ENCODE peak calls at places on chromosomes 16 and 17, in nine cellular contexts. One of them, this sample, is unnamed.
A peak's percentile ranks its signal among the peaks of the same experiment; 100 is the strongest.

GRCh38 chr17:77620282-77620681 is 338.2 kb upstream of the TNRC6C start:
- DNase-seq in ELR: no peak
- DNase-seq in Caco-2: no peak
- DNase-seq in NCI-H1694: no peak
- DNase-seq in HAP-1: no peak
- DNase-seq in KBM-7: no peak
- DNase-seq in progenitor cell of endocrine pancreas: no peak
- DNase-seq in T-helper 17 cell: no peak
- DNase-seq in fibroblast of pulmonary artery: no peak
- DNase-seq in this sample: no peak

GRCh38 chr17:57404807-57405485 is 148.6 kb downstream of the MSI2 start:
- DNase-seq in fibroblast of pulmonary artery: no peak
- DNase-seq in Caco-2: no peak
- DNase-seq in ELR: no peak
- DNase-seq in T-helper 17 cell: no peak
- DNase-seq in NCI-H1694: no peak
- DNase-seq in KBM-7: no peak
- DNase-seq in progenitor cell of endocrine pancreas: no peak
- DNase-seq in HAP-1: no peak
- DNase-seq in this sample: no peak

GRCh38 chr16:23082161-23082788 is 67.0 kb downstream of the USP31 start:
- DNase-seq in KBM-7: no peak
- DNase-seq in T-helper 17 cell: no peak
- DNase-seq in fibroblast of pulmonary artery: peak; percentile 16
- DNase-seq in Caco-2: peak; percentile 6
- DNase-seq in ELR: no peak
- DNase-seq in progenitor cell of endocrine pancreas: no peak
- DNase-seq in HAP-1: no peak
- DNase-seq in NCI-H1694: no peak
- DNase-seq in this sample: peak; percentile 22

GRCh38 chr17:9185688-9186289 is 164.5 kb downstream of the NTN1 start:
- DNase-seq in NCI-H1694: no peak
- DNase-seq in fibroblast of pulmonary artery: no peak
- DNase-seq in T-helper 17 cell: no peak
- DNase-seq in ELR: no peak
- DNase-seq in KBM-7: no peak
- DNase-seq in HAP-1: no peak
- DNase-seq in Caco-2: no peak
- DNase-seq in progenitor cell of endocrine pancreas: no peak
- DNase-seq in this sample: no peak

GRCh38 chr17:77882481-77883212 is 75.9 kb upstream of the TNRC6C start:
- DNase-seq in progenitor cell of endocrine pancreas: no peak
- DNase-seq in T-helper 17 cell: peak; percentile 86
- DNase-seq in KBM-7: no peak
- DNase-seq in Caco-2: no peak
- DNase-seq in HAP-1: no peak
- DNase-seq in NCI-H1694: peak; percentile 50
- DNase-seq in fibroblast of pulmonary artery: peak; percentile 90
- DNase-seq in ELR: peak; percentile 22
- DNase-seq in this sample: no peak

GRCh38 chr17:58382108-58382884 is 30.3 kb upstream of the SUPT4H1 start:
- DNase-seq in HAP-1: no peak
- DNase-seq in T-helper 17 cell: no peak
- DNase-seq in NCI-H1694: no peak
- DNase-seq in Caco-2: no peak
- DNase-seq in ELR: no peak
- DNase-seq in fibroblast of pulmonary artery: no peak
- DNase-seq in progenitor cell of endocrine pancreas: no peak
- DNase-seq in KBM-7: no peak
- DNase-seq in this sample: no peak

GRCh38 chr16:10920726-10921427 is 21.4 kb downstream of the DEXI start:
- DNase-seq in progenitor cell of endocrine pancreas: no peak
- DNase-seq in fibroblast of pulmonary artery: no peak
- DNase-seq in T-helper 17 cell: no peak
- DNase-seq in NCI-H1694: no peak
- DNase-seq in Caco-2: no peak
- DNase-seq in KBM-7: no peak
- DNase-seq in ELR: no peak
- DNase-seq in HAP-1: no peak
- DNase-seq in this sample: no peak

GRCh38 chr17:10177921-10178788 is 20.3 kb downstream of the GAS7 start:
- DNase-seq in Caco-2: no peak
- DNase-seq in HAP-1: no peak
- DNase-seq in T-helper 17 cell: no peak
- DNase-seq in KBM-7: peak; percentile 45
- DNase-seq in ELR: peak; percentile 80
- DNase-seq in progenitor cell of endocrine pancreas: no peak
- DNase-seq in NCI-H1694: no peak
- DNase-seq in fibroblast of pulmonary artery: peak; percentile 34
- DNase-seq in this sample: no peak

GRCh38 chr16:71900336-71900735 is 5.0 kb downstream of the IST1 start:
- DNase-seq in T-helper 17 cell: no peak
- DNase-seq in KBM-7: peak; percentile 81
- DNase-seq in HAP-1: no peak
- DNase-seq in progenitor cell of endocrine pancreas: no peak
- DNase-seq in fibroblast of pulmonary artery: peak; percentile 25
- DNase-seq in ELR: no peak
- DNase-seq in Caco-2: no peak
- DNase-seq in NCI-H1694: no peak
- DNase-seq in this sample: no peak

GRCh38 chr17:6435051-6435450 is at the start of gene AIPL1:
- DNase-seq in T-helper 17 cell: no peak
- DNase-seq in ELR: no peak
- DNase-seq in Caco-2: no peak
- DNase-seq in fibroblast of pulmonary artery: no peak
- DNase-seq in NCI-H1694: no peak
- DNase-seq in KBM-7: no peak
- DNase-seq in HAP-1: no peak
- DNase-seq in progenitor cell of endocrine pancreas: no peak
- DNase-seq in this sample: no peak

GRCh38 chr17:74123350-74123749 is 80.1 kb upstream of the RPL38 start:
- DNase-seq in fibroblast of pulmonary artery: no peak
- DNase-seq in ELR: no peak
- DNase-seq in NCI-H1694: no peak
- DNase-seq in KBM-7: no peak
- DNase-seq in HAP-1: no peak
- DNase-seq in T-helper 17 cell: no peak
- DNase-seq in Caco-2: no peak
- DNase-seq in progenitor cell of endocrine pancreas: no peak
- DNase-seq in this sample: no peak

GRCh38 chr17:71975331-71975801 is 145.5 kb upstream of the SOX9 start:
- DNase-seq in Caco-2: no peak
- DNase-seq in ELR: peak; percentile 69
- DNase-seq in progenitor cell of endocrine pancreas: no peak
- DNase-seq in KBM-7: no peak
- DNase-seq in HAP-1: no peak
- DNase-seq in fibroblast of pulmonary artery: peak; percentile 44
- DNase-seq in NCI-H1694: no peak
- DNase-seq in T-helper 17 cell: no peak
- DNase-seq in this sample: no peak

GRCh38 chr17:50665838-50666237 is 31.2 kb downstream of the ABCC3 start:
- DNase-seq in HAP-1: no peak
- DNase-seq in ELR: no peak
- DNase-seq in progenitor cell of endocrine pancreas: no peak
- DNase-seq in NCI-H1694: no peak
- DNase-seq in Caco-2: no peak
- DNase-seq in fibroblast of pulmonary artery: no peak
- DNase-seq in T-helper 17 cell: no peak
- DNase-seq in KBM-7: no peak
- DNase-seq in this sample: no peak

GRCh38 chr17:40325156-40326013 is 16.4 kb downstream of the RARA start:
- DNase-seq in KBM-7: no peak
- DNase-seq in T-helper 17 cell: peak; percentile 44
- DNase-seq in NCI-H1694: no peak
- DNase-seq in fibroblast of pulmonary artery: no peak
- DNase-seq in HAP-1: no peak
- DNase-seq in ELR: no peak
- DNase-seq in progenitor cell of endocrine pancreas: no peak
- DNase-seq in Caco-2: no peak
- DNase-seq in this sample: no peak

GRCh38 chr17:66088173-66088572 is 103.8 kb downstream of the CEP112 start:
- DNase-seq in NCI-H1694: no peak
- DNase-seq in KBM-7: no peak
- DNase-seq in Caco-2: no peak
- DNase-seq in fibroblast of pulmonary artery: no peak
- DNase-seq in progenitor cell of endocrine pancreas: no peak
- DNase-seq in T-helper 17 cell: no peak
- DNase-seq in ELR: no peak
- DNase-seq in HAP-1: no peak
- DNase-seq in this sample: no peak

GRCh38 chr17:27245230-27245696 is 48.7 kb upstream of the WSB1 start:
- DNase-seq in Caco-2: peak; percentile 90
- DNase-seq in NCI-H1694: peak; percentile 85
- DNase-seq in ELR: peak; percentile 81
- DNase-seq in T-helper 17 cell: peak; percentile 14
- DNase-seq in HAP-1: peak; percentile 65
- DNase-seq in fibroblast of pulmonary artery: peak; percentile 97
- DNase-seq in KBM-7: peak; percentile 91
- DNase-seq in progenitor cell of endocrine pancreas: peak; percentile 28
- DNase-seq in this sample: peak; percentile 55

GRCh38 chr16:79767597-79768280 is 167.2 kb upstream of the MAF start:
- DNase-seq in ELR: no peak
- DNase-seq in KBM-7: no peak
- DNase-seq in progenitor cell of endocrine pancreas: no peak
- DNase-seq in Caco-2: peak; percentile 45
- DNase-seq in HAP-1: no peak
- DNase-seq in NCI-H1694: peak; percentile 20
- DNase-seq in T-helper 17 cell: no peak
- DNase-seq in fibroblast of pulmonary artery: peak; percentile 13
- DNase-seq in this sample: no peak

GRCh38 chr16:86134802-86135461 is 236.0 kb downstream of the IRF8 start:
- DNase-seq in Caco-2: no peak
- DNase-seq in ELR: no peak
- DNase-seq in HAP-1: no peak
- DNase-seq in T-helper 17 cell: no peak
- DNase-seq in KBM-7: no peak
- DNase-seq in progenitor cell of endocrine pancreas: no peak
- DNase-seq in NCI-H1694: no peak
- DNase-seq in fibroblast of pulmonary artery: peak; percentile 15
- DNase-seq in this sample: no peak

GRCh38 chr17:79691931-79692330 is 38.8 kb upstream of the ENPP7 start:
- DNase-seq in progenitor cell of endocrine pancreas: no peak
- DNase-seq in KBM-7: no peak
- DNase-seq in NCI-H1694: no peak
- DNase-seq in Caco-2: no peak
- DNase-seq in ELR: no peak
- DNase-seq in HAP-1: no peak
- DNase-seq in fibroblast of pulmonary artery: no peak
- DNase-seq in T-helper 17 cell: no peak
- DNase-seq in this sample: no peak

GRCh38 chr17:39739885-39740356 is 2.2 kb downstream of the GRB7 start:
- DNase-seq in Caco-2: no peak
- DNase-seq in progenitor cell of endocrine pancreas: no peak
- DNase-seq in KBM-7: no peak
- DNase-seq in HAP-1: no peak
- DNase-seq in ELR: no peak
- DNase-seq in NCI-H1694: no peak
- DNase-seq in fibroblast of pulmonary artery: no peak
- DNase-seq in T-helper 17 cell: no peak
- DNase-seq in this sample: no peak

GRCh38 chr17:82863941-82864720 is 24.3 kb upstream of the ZNF750 start:
- DNase-seq in HAP-1: no peak
- DNase-seq in Caco-2: no peak
- DNase-seq in T-helper 17 cell: peak; percentile 78
- DNase-seq in fibroblast of pulmonary artery: peak; percentile 51
- DNase-seq in NCI-H1694: peak; percentile 45
- DNase-seq in ELR: peak; percentile 92
- DNase-seq in progenitor cell of endocrine pancreas: no peak
- DNase-seq in KBM-7: peak; percentile 84
- DNase-seq in this sample: no peak

GRCh38 chr17:77140878-77141767 is at the start of gene SEC14L1:
- DNase-seq in Caco-2: peak; percentile 61
- DNase-seq in progenitor cell of endocrine pancreas: peak; percentile 28
- DNase-seq in ELR: peak; percentile 72
- DNase-seq in NCI-H1694: no peak
- DNase-seq in fibroblast of pulmonary artery: peak; percentile 54
- DNase-seq in HAP-1: peak; percentile 32
- DNase-seq in KBM-7: peak; percentile 52
- DNase-seq in T-helper 17 cell: no peak
- DNase-seq in this sample: no peak

GRCh38 chr16:68077866-68078725 is 7.1 kb upstream of the NFATC3 start:
- DNase-seq in Caco-2: no peak
- DNase-seq in T-helper 17 cell: no peak
- DNase-seq in KBM-7: no peak
- DNase-seq in fibroblast of pulmonary artery: no peak
- DNase-seq in progenitor cell of endocrine pancreas: no peak
- DNase-seq in NCI-H1694: no peak
- DNase-seq in ELR: no peak
- DNase-seq in HAP-1: no peak
- DNase-seq in this sample: no peak

GRCh38 chr17:13933597-13934276 is 135.6 kb upstream of the COX10 start:
- DNase-seq in T-helper 17 cell: no peak
- DNase-seq in KBM-7: no peak
- DNase-seq in ELR: no peak
- DNase-seq in fibroblast of pulmonary artery: no peak
- DNase-seq in HAP-1: no peak
- DNase-seq in NCI-H1694: no peak
- DNase-seq in Caco-2: no peak
- DNase-seq in progenitor cell of endocrine pancreas: no peak
- DNase-seq in this sample: no peak

GRCh38 chr17:20797292-20797691 is 217.8 kb downstream of the CDRT15L2 start:
- DNase-seq in NCI-H1694: no peak
- DNase-seq in KBM-7: no peak
- DNase-seq in T-helper 17 cell: no peak
- DNase-seq in Caco-2: no peak
- DNase-seq in progenitor cell of endocrine pancreas: no peak
- DNase-seq in HAP-1: no peak
- DNase-seq in fibroblast of pulmonary artery: no peak
- DNase-seq in ELR: no peak
- DNase-seq in this sample: no peak

GRCh38 chr16:4115209-4115940 is 867 bp downstream of the ADCY9 start:
- DNase-seq in ELR: peak; percentile 76
- DNase-seq in HAP-1: no peak
- DNase-seq in T-helper 17 cell: peak; percentile 26
- DNase-seq in Caco-2: peak; percentile 60
- DNase-seq in progenitor cell of endocrine pancreas: peak; percentile 41
- DNase-seq in NCI-H1694: no peak
- DNase-seq in fibroblast of pulmonary artery: peak; percentile 74
- DNase-seq in KBM-7: peak; percentile 61
- DNase-seq in this sample: peak; percentile 50

GRCh38 chr16:22813223-22813945 is 578 bp upstream of the HS3ST2 start:
- DNase-seq in HAP-1: peak; percentile 5
- DNase-seq in progenitor cell of endocrine pancreas: peak; percentile 89
- DNase-seq in KBM-7: peak; percentile 67
- DNase-seq in ELR: peak; percentile 22
- DNase-seq in NCI-H1694: no peak
- DNase-seq in Caco-2: peak; percentile 13
- DNase-seq in fibroblast of pulmonary artery: peak; percentile 27
- DNase-seq in T-helper 17 cell: no peak
- DNase-seq in this sample: no peak

GRCh38 chr16:56108724-56109123 is 82.6 kb upstream of the GNAO1 start:
- DNase-seq in HAP-1: no peak
- DNase-seq in fibroblast of pulmonary artery: no peak
- DNase-seq in Caco-2: no peak
- DNase-seq in T-helper 17 cell: no peak
- DNase-seq in progenitor cell of endocrine pancreas: no peak
- DNase-seq in NCI-H1694: no peak
- DNase-seq in KBM-7: no peak
- DNase-seq in ELR: no peak
- DNase-seq in this sample: no peak

GRCh38 chr17:45749831-45750335 is 34.2 kb upstream of the CRHR1 start:
- DNase-seq in T-helper 17 cell: no peak
- DNase-seq in NCI-H1694: peak; percentile 95
- DNase-seq in HAP-1: no peak
- DNase-seq in KBM-7: no peak
- DNase-seq in fibroblast of pulmonary artery: no peak
- DNase-seq in progenitor cell of endocrine pancreas: no peak
- DNase-seq in ELR: no peak
- DNase-seq in Caco-2: no peak
- DNase-seq in this sample: no peak

GRCh38 chr16:52456368-52456767 is 90.6 kb downstream of the TOX3 start:
- DNase-seq in NCI-H1694: no peak
- DNase-seq in KBM-7: no peak
- DNase-seq in Caco-2: peak; percentile 48
- DNase-seq in fibroblast of pulmonary artery: no peak
- DNase-seq in T-helper 17 cell: no peak
- DNase-seq in HAP-1: no peak
- DNase-seq in ELR: no peak
- DNase-seq in progenitor cell of endocrine pancreas: no peak
- DNase-seq in this sample: no peak

GRCh38 chr16:84461504-84462295 is 42.8 kb downstream of the MEAK7 start:
- DNase-seq in NCI-H1694: no peak
- DNase-seq in KBM-7: no peak
- DNase-seq in ELR: no peak
- DNase-seq in fibroblast of pulmonary artery: no peak
- DNase-seq in Caco-2: no peak
- DNase-seq in HAP-1: no peak
- DNase-seq in T-helper 17 cell: no peak
- DNase-seq in progenitor cell of endocrine pancreas: peak; percentile 4
- DNase-seq in this sample: no peak